ENCODE peak calls at places on chromosomes 6 and 20, in nine cellular contexts. J, O, A, B, S, E, G, H and K are unnamed samples.

GRCh38 chr6:121482004-121482693 is 46.7 kb downstream of the GJA1 start:
- DNase-seq in S (no peak), B (no peak), H (no peak), A (no peak), O (no peak), G (peak; percentile 82), J (peak; percentile 58), E (no peak), K (no peak)

GRCh38 chr6:167764713-167765479 is 61.8 kb upstream of the AFDN start:
- DNase-seq in G (no peak), J (no peak), E (no peak), S (no peak), H (no peak), O (no peak), A (no peak), B (no peak), K (no peak)

GRCh38 chr6:82761674-82762345 is 303.8 kb downstream of the UBE3D start:
- DNase-seq in S (no peak), G (no peak), J (no peak), H (no peak), O (no peak), E (no peak), A (no peak), B (no peak), K (no peak)

GRCh38 chr20:62618622-62619529 is 23.4 kb upstream of the SLCO4A1 start:
- DNase-seq in H (no peak), E (peak; percentile 29), J (no peak), B (no peak), G (no peak), O (no peak), S (peak; percentile 61), A (no peak), K (peak; percentile 56)

GRCh38 chr6:144886682-144887081 is 601.5 kb downstream of the UTRN start:
- DNase-seq in J (no peak), E (no peak), S (no peak), O (no peak), B (no peak), H (no peak), A (no peak), G (no peak), K (no peak)

GRCh38 chr6:63598001-63598250 is 25.6 kb downstream of the LOC128125822 start:
- DNase-seq in O (no peak), J (no peak), E (no peak), G (no peak), S (no peak), A (no peak), H (no peak), B (no peak), K (no peak)

GRCh38 chr20:24895898-24896658 is 53.0 kb upstream of the CST7 start:
- DNase-seq in E (no peak), O (no peak), H (no peak), S (no peak), G (no peak), B (no peak), A (no peak), J (no peak), K (no peak)

GRCh38 chr20:46010491-46011405 is 2.0 kb downstream of the MMP9 start:
- DNase-seq in S (no peak), E (peak; percentile 29), A (no peak), H (no peak), J (no peak), G (peak; percentile 16), B (no peak), O (no peak), K (no peak)

GRCh38 chr6:112203577-112204349 is 50.6 kb downstream of the LAMA4 start:
- DNase-seq in G (peak; percentile 95), B (no peak), A (no peak), H (no peak), J (peak; percentile 87), S (no peak), O (no peak), E (no peak), K (no peak)